ENCODE peak calls at places on chromosome 14, in four cellular contexts. One of them, this sample, is unnamed.
A peak's percentile ranks its signal among the peaks of the same experiment; 100 is the strongest.

GRCh38 chr14:90061849-90062794 is at the start of gene KCNK13:
- DNase-seq in GM12878: no peak
- DNase-seq in WTC11: peak; percentile 51
- DNase-seq in HepG2: no peak
- DNase-seq in this sample: no peak

GRCh38 chr14:95493503-95493902 is 22.9 kb downstream of the SYNE3 start:
- DNase-seq in GM12878: no peak
- DNase-seq in WTC11: no peak
- DNase-seq in HepG2: no peak
- DNase-seq in this sample: no peak

GRCh38 chr14:21723431-21724045 is 49.9 kb upstream of the OR4E1 start:
- DNase-seq in GM12878: no peak
- DNase-seq in WTC11: peak; percentile 84
- DNase-seq in HepG2: peak; percentile 60
- DNase-seq in this sample: peak; percentile 32

GRCh38 chr14:53193193-53193592 is 40.1 kb upstream of the DDHD1 start:
- DNase-seq in GM12878: no peak
- DNase-seq in WTC11: no peak
- DNase-seq in HepG2: no peak
- DNase-seq in this sample: no peak

GRCh38 chr14:20583908-20584307 is 3.9 kb downstream of the RNASE11 start:
- DNase-seq in GM12878: no peak
- DNase-seq in WTC11: no peak
- DNase-seq in HepG2: no peak
- DNase-seq in this sample: no peak

GRCh38 chr14:36511981-36512584 is 7.9 kb downstream of the NKX2-1 start:
- DNase-seq in GM12878: no peak
- DNase-seq in WTC11: no peak
- DNase-seq in HepG2: no peak
- DNase-seq in this sample: no peak

GRCh38 chr14:69629225-69630127 is 18.1 kb downstream of the SUSD6 start:
- DNase-seq in GM12878: no peak
- DNase-seq in WTC11: no peak
- DNase-seq in HepG2: no peak
- DNase-seq in this sample: no peak

GRCh38 chr14:77103954-77104353 is 5.9 kb downstream of the CIPC start:
- DNase-seq in GM12878: no peak
- DNase-seq in WTC11: no peak
- DNase-seq in HepG2: no peak
- DNase-seq in this sample: no peak

GRCh38 chr14:63493246-63493645 is 49.9 kb downstream of the PPP2R5E start:
- DNase-seq in GM12878: no peak
- DNase-seq in WTC11: no peak
- DNase-seq in HepG2: no peak
- DNase-seq in this sample: no peak

GRCh38 chr14:61119006-61119405 is 138.0 kb downstream of the SLC38A6 start:
- DNase-seq in GM12878: no peak
- DNase-seq in WTC11: no peak
- DNase-seq in HepG2: no peak
- DNase-seq in this sample: no peak

GRCh38 chr14:82112210-82112839 is 578.7 kb upstream of the SEL1L start:
- DNase-seq in GM12878: no peak
- DNase-seq in WTC11: no peak
- DNase-seq in HepG2: no peak
- DNase-seq in this sample: no peak

GRCh38 chr14:81533212-81533535 is 479 bp downstream of the SEL1L start:
- DNase-seq in GM12878: no peak
- DNase-seq in WTC11: no peak
- DNase-seq in HepG2: no peak
- DNase-seq in this sample: no peak

GRCh38 chr14:95515523-95516517 is 630 bp downstream of the SYNE3 start:
- DNase-seq in GM12878: no peak
- DNase-seq in WTC11: peak; percentile 68
- DNase-seq in HepG2: peak; percentile 39
- DNase-seq in this sample: peak; percentile 73

GRCh38 chr14:22821193-22822016 is 6.2 kb upstream of the SLC7A7 start:
- DNase-seq in GM12878: no peak
- DNase-seq in WTC11: no peak
- DNase-seq in HepG2: peak; percentile 84
- DNase-seq in this sample: no peak

GRCh38 chr14:22822017-22822618 is 6.9 kb upstream of the SLC7A7 start:
- DNase-seq in GM12878: no peak
- DNase-seq in WTC11: peak; percentile 80
- DNase-seq in HepG2: no peak
- DNase-seq in this sample: peak; percentile 26

GRCh38 chr14:22820731-22821130 is 5.5 kb upstream of the SLC7A7 start:
- DNase-seq in GM12878: no peak
- DNase-seq in WTC11: no peak
- DNase-seq in HepG2: no peak
- DNase-seq in this sample: no peak

GRCh38 chr14:22822619-22823551 is 6.8 kb upstream of the MRPL52 start:
- DNase-seq in GM12878: no peak
- DNase-seq in WTC11: peak; percentile 97
- DNase-seq in HepG2: peak; percentile 78
- DNase-seq in this sample: peak; percentile 87

GRCh38 chr14:22819191-22819988 is 4.2 kb upstream of the SLC7A7 start:
- DNase-seq in GM12878: no peak
- DNase-seq in WTC11: peak; percentile 65
- DNase-seq in HepG2: peak; percentile 82
- DNase-seq in this sample: no peak
- TF ChIP-seq ETV6 in GM12878: no peak
- TF ChIP-seq ETV6 in WTC11: no peak
- TF ChIP-seq ETV6 in HepG2: no peak
- TF ChIP-seq ETV6 in this sample: no peak

GRCh38 chr14:104109731-104110361 is 24.3 kb downstream of the ASPG start:
- DNase-seq in GM12878: no peak
- DNase-seq in WTC11: peak; percentile 7
- DNase-seq in HepG2: no peak
- DNase-seq in this sample: no peak
- TF ChIP-seq ATF2 in GM12878: no peak
- TF ChIP-seq ATF2 in WTC11: no peak
- TF ChIP-seq ATF2 in HepG2: no peak
- TF ChIP-seq ATF2 in this sample: no peak

GRCh38 chr14:91332448-91333059 is 85.1 kb downstream of the CCDC88C start:
- DNase-seq in GM12878: no peak
- DNase-seq in WTC11: no peak
- DNase-seq in HepG2: peak; percentile 14
- DNase-seq in this sample: no peak
- TF ChIP-seq ETV6 in GM12878: no peak
- TF ChIP-seq ETV6 in WTC11: no peak
- TF ChIP-seq ETV6 in HepG2: no peak
- TF ChIP-seq ETV6 in this sample: no peak

GRCh38 chr14:34065690-34066391 is 115.0 kb upstream of the EGLN3 start:
- DNase-seq in GM12878: no peak
- DNase-seq in WTC11: no peak
- DNase-seq in HepG2: no peak
- DNase-seq in this sample: no peak

GRCh38 chr14:34063470-34064164 is 112.7 kb upstream of the EGLN3 start:
- DNase-seq in GM12878: no peak
- DNase-seq in WTC11: no peak
- DNase-seq in HepG2: peak; percentile 64
- DNase-seq in this sample: no peak

GRCh38 chr14:34065222-34065621 is 114.3 kb upstream of the EGLN3 start:
- DNase-seq in GM12878: no peak
- DNase-seq in WTC11: no peak
- DNase-seq in HepG2: no peak
- DNase-seq in this sample: no peak

GRCh38 chr14:34063042-34063441 is 112.2 kb upstream of the EGLN3 start:
- DNase-seq in GM12878: no peak
- DNase-seq in WTC11: no peak
- DNase-seq in HepG2: no peak
- DNase-seq in this sample: no peak

DNA sequence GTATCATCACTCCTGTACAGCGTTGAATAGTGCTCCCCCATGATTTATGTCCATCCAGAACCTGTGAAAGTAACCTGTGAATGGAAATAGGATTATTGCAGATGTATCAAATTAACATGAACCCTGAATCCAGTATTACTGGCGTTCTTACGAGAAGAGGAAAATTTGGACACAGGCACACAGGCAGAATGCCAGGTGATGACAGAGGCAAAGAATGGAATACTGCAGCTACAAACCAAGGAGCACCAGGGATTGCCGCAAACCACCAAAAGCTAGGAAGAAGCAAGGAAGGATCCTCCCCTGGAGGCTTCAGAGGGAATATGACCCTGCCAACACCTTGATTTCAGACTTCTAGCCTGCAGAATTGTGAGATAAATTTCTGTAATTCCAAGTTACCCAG is 113.5 kb upstream of the EGLN3 start:
- DNase-seq in GM12878: no peak
- DNase-seq in WTC11: no peak
- DNase-seq in HepG2: no peak
- DNase-seq in this sample: no peak
- TF ChIP-seq ATF2 in GM12878: no peak
- TF ChIP-seq ATF2 in WTC11: no peak
- TF ChIP-seq ATF2 in HepG2: no peak
- TF ChIP-seq ATF2 in this sample: no peak

DNA sequence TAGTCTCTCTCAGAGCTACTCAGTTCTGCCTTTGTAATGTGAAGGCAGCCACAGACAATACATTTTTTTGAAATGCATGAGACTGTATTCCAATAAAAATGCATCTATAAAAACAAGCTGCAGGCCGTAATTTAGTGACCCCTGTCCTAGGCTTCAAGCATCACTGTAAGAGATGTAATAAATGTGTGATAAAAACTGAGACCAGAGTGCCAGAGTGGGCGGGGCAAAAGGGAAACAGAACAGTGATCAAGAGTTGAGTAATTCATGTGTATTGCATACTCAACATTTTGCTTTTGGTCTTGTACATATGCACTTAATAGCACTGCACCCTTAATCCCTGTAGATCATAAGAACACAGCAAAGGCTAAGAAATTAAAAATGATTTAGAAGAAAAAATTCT is 743.5 kb downstream of the DIO2 start:
- DNase-seq in GM12878: no peak
- DNase-seq in WTC11: no peak
- DNase-seq in HepG2: no peak
- DNase-seq in this sample: no peak
- TF ChIP-seq ETV6 in GM12878: no peak
- TF ChIP-seq ETV6 in WTC11: no peak
- TF ChIP-seq ETV6 in HepG2: no peak
- TF ChIP-seq ETV6 in this sample: no peak

DNA sequence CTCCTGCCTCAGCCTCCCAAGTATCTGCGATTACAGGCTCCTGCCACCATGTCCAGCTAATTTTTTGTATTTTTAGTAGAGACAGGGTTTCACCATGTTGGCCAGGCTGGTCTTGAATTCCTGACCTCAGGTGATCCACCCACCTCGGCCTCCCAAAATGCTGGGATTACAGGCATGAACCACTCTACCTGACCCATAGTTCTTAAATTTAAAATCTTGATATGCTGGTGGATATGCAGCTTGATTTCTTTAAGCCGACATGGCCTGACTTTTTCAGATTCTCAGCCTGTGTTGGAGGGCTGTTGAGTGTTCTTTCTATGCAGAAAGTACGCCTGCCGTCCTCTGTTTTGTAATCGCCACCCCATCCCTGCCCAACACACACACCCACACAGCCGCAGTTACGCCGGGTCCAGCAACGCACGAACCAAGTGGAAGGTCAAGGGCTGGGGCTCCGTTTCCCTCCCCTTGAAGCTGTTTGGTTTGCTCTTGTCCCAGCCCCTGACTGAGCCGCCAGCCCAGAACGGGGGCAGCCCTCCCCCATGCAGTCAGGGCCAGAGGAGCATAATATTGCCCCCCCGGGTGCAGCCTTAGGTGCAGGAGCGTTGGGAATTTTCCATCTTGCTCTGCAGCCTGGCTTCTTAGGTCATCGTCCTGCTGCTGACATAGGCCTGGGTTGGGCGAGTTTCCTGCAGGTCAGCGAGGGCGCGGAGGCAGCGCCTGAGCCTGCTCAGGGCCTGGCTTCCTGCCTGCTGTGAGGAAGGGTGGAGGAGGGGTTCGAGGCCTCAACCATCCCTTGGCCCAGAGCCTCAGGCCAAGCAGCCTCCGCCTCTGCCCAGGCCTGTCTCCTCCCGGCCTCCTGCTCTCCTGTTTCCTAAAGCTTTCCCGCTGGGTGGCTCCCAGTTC is 44.2 kb downstream of the PSMA6 start:
- DNase-seq in GM12878: no peak
- DNase-seq in WTC11: peak; percentile 66
- DNase-seq in HepG2: peak; percentile 99
- DNase-seq in this sample: peak; percentile 62
- TF ChIP-seq ATF2 in GM12878: no peak
- TF ChIP-seq ATF2 in WTC11: no peak
- TF ChIP-seq ATF2 in HepG2: peak; percentile 98
- TF ChIP-seq ATF2 in this sample: no peak

DNA sequence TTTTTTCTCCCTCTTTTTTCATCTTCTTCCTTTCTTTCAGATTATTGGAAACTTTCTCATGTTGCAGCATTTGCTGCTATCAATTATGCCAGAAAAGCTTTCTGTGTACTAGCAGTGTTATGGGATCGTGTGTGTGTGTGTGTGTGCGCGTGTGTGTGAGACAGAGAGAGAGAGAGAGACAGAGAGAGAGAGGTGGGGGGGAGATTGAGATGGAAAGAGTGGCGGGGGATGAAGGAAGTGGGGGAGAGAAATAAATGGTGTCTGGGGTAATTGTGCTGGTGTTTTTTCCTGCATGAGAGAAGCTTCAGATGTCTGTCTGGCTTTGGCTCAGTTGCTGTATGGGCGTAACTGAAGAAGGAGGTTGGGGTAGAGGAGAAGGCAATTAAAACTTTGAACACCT is 268.9 kb downstream of the RAD51B start:
- DNase-seq in GM12878: no peak
- DNase-seq in WTC11: no peak
- DNase-seq in HepG2: no peak
- DNase-seq in this sample: no peak
- TF ChIP-seq ETV6 in GM12878: no peak
- TF ChIP-seq ETV6 in WTC11: no peak
- TF ChIP-seq ETV6 in HepG2: no peak
- TF ChIP-seq ETV6 in this sample: no peak

GRCh38 chr14:100842799-100843198 is 16.9 kb downstream of the MEG3 start:
- DNase-seq in GM12878: no peak
- DNase-seq in WTC11: no peak
- DNase-seq in HepG2: no peak
- DNase-seq in this sample: no peak
- TF ChIP-seq ATF2 in GM12878: no peak
- TF ChIP-seq ATF2 in WTC11: no peak
- TF ChIP-seq ATF2 in HepG2: no peak
- TF ChIP-seq ATF2 in this sample: no peak

GRCh38 chr14:23160924-23161522 is 22.4 kb downstream of the SLC7A8 start:
- DNase-seq in GM12878: no peak
- DNase-seq in WTC11: peak; percentile 88
- DNase-seq in HepG2: no peak
- DNase-seq in this sample: peak; percentile 85
- TF ChIP-seq ETV6 in GM12878: no peak
- TF ChIP-seq ETV6 in WTC11: peak; percentile 94
- TF ChIP-seq ETV6 in HepG2: no peak
- TF ChIP-seq ETV6 in this sample: no peak

GRCh38 chr14:92277031-92277430 is 45.9 kb upstream of the SLC24A4 start:
- DNase-seq in GM12878: no peak
- DNase-seq in WTC11: no peak
- DNase-seq in HepG2: no peak
- DNase-seq in this sample: no peak
- TF ChIP-seq ATF2 in GM12878: no peak
- TF ChIP-seq ATF2 in WTC11: no peak
- TF ChIP-seq ATF2 in HepG2: no peak
- TF ChIP-seq ATF2 in this sample: no peak

This sample was measured in K562.